ENCODE peak calls at places on chromosomes 16 and 17, in five cellular contexts. Z, T, H, B and G are unnamed samples.

GRCh38 chr16:56279132-56279531 is 87.8 kb downstream of the GNAO1 start:
- DNase-seq in Z (peak; percentile 83), B (no peak), T (no peak), H (peak; percentile 35), G (no peak)

GRCh38 chr17:64460955-64461354 is 12.0 kb downstream of the MILR1 start:
- DNase-seq in T (no peak), H (no peak), Z (no peak), B (peak; percentile 51), G (no peak)

GRCh38 chr16:86202267-86202666 is 303.3 kb downstream of the IRF8 start:
- DNase-seq in B (no peak), H (no peak), Z (no peak), T (no peak), G (no peak)

GRCh38 chr17:8080208-8080798 is 7.2 kb downstream of the ALOX12B start:
- DNase-seq in B (no peak), T (no peak), Z (peak; percentile 57), H (no peak), G (no peak)

GRCh38 chr16:17467923-17468540 is 2.7 kb downstream of the XYLT1 start:
- DNase-seq in H (peak; percentile 80), T (peak; percentile 26), B (peak; percentile 51), Z (peak; percentile 81), G (peak; percentile 64)

GRCh38 chr17:72545756-72546155 is 424.9 kb downstream of the SOX9 start:
- DNase-seq in B (no peak), H (no peak), T (no peak), Z (no peak), G (no peak)

GRCh38 chr16:67431077-67431804 is at the start of gene HSD11B2:
- DNase-seq in B (no peak), T (peak; percentile 50), Z (peak; percentile 85), H (no peak), G (peak; percentile 86)

GRCh38 chr16:19771040-19771439 is 53.0 kb downstream of the IQCK start:
- DNase-seq in B (no peak), T (no peak), Z (no peak), H (no peak), G (no peak)

GRCh38 chr17:40596261-40596919 is 31.1 kb upstream of the CCR7 start:
- DNase-seq in Z (no peak), B (no peak), T (peak; percentile 86), H (no peak), G (no peak)

GRCh38 chr16:67163164-67163902 is 1.2 kb upstream of the HSF4 start:
- DNase-seq in Z (peak; percentile 78), H (no peak), B (peak; percentile 60), T (no peak), G (no peak)

DNA sequence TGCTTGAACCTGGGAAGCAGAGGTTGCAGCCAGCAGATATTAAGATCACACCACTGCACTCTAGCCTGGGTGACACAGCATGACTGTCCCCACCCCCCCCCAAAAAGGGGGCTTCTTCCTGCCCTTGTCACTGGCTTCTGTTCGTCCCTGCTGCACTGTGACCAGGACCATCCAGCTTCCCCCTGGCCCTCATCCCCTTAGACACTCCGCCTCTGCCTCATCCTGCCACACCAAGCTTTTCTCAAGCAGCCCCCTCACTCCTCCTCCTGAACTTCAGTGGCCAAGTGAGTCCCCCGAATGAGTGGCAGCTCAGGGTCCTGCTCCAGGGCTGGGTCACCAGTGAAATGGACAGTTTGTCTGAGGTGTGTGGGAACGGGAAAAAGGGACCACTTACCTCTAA is 177.3 kb downstream of the CPPED1 start:
- DNase-seq in T (no peak), B (no peak), H (no peak), Z (no peak), G (no peak)
- TF ChIP-seq POLR2A in T (no peak), B (no peak), H (no peak), Z (no peak), G (no peak)

GRCh38 chr17:36188891-36189306 is 7.7 kb downstream of the CCL3L1 start:
- DNase-seq in Z (peak; percentile 85), B (no peak), H (peak; percentile 45), T (no peak), G (no peak)

GRCh38 chr17:36185416-36185815 is 9.0 kb upstream of the TBC1D3B start:
- DNase-seq in Z (no peak), T (no peak), H (no peak), B (no peak), G (no peak)

GRCh38 chr17:36182176-36183000 is 6.0 kb upstream of the TBC1D3B start:
- DNase-seq in B (peak; percentile 34), T (no peak), Z (peak; percentile 86), H (no peak), G (peak; percentile 61)

GRCh38 chr17:36183001-36183810 is 6.8 kb upstream of the TBC1D3B start:
- DNase-seq in T (peak; percentile 68), H (peak; percentile 68), B (peak; percentile 72), Z (peak; percentile 91), G (peak; percentile 83)

GRCh38 chr17:36183811-36184765 is 7.7 kb upstream of the TBC1D3B start:
- DNase-seq in T (no peak), B (no peak), H (no peak), Z (peak; percentile 80), G (no peak)
- H3K27ac ChIP-seq in T (peak overlapping the region; percentile 91), B (peak overlapping the region; percentile 57), H (peak overlapping the region; percentile 79), Z (peak overlapping the region; percentile 82), G (peak overlapping the region; percentile 85)

GRCh38 chr16:29862884-29863668 is at the start of gene CDIPT:
- DNase-seq in B (peak; percentile 96), H (peak; percentile 95), T (peak; percentile 84), Z (peak; percentile 97), G (peak; percentile 94)
- TF ChIP-seq POLR2A in B (peak; percentile 48), H (peak; percentile 52), T (peak; percentile 55), Z (no peak), G (peak; percentile 56)

DNA sequence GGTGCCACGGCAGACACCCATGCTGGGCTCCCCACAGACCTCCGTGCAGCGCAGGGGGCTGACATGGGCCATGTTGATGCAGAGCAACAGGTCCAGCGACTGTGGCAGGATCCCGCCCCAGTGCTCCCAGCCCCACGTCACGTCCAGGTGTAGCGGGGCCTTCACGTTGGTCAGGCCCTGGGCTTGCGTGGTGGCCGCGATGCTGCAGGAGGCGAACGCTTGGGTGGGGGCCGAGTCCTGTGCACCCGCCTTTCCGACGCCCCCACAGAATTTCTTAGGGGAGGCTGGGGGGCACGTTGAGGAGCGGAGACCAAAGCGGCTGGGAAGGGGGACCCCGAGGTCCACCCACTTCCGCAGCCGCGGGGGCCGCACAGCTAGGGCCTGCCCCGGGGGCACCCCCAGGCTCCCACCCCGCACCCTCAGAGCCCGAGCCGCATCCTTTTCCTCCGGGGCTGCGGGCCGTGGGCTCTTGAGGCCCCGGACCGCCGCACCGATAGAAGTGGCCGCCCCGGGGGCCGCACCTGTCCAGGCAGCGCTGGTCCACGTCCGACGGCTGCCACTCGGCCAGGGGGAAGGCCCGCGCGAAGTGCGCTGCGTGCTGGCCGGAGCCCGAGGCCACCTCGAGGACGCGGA is 416 bp downstream of the METTL26 start:
- DNase-seq in H (no peak), Z (peak; percentile 89), B (no peak), T (no peak), G (no peak)
- H3K27ac ChIP-seq in H (peak overlapping the region; percentile 97), Z (peak overlapping the region; percentile 94), B (no peak overlapping the region), T (peak overlapping the region; percentile 91), G (no peak overlapping the region)

DNA sequence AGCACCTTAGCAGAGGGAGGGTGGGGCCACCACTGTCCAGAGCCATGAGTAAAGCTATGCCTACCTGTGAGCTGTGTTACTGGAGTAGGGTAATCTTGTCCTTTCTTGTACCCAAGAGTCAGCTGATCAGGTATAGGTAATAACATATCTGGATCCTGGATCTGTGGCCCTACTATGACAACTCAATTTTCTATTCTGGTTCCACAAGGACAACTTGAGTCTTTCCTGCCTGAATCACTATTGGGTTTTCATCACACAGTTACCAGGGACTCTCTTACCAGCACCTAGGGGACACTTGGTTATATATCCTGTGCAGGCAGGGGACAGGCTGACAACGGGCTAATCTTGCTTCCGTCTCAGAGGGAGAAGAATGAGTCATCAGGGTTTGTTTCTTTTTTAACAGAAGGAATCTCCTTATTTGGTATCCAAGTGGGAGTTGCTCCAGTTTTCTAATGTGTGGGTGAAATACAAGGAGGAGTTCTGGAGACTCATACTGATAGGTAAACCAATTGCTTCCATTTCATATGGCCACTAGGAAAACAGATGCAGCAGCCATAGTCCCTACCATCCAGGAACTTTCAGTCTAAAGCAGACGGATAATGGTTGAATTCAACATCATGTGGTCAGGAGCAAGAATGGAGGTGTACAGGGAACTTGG is 6.8 kb downstream of the ZNF267 start:
- DNase-seq in T (no peak), Z (no peak), H (no peak), B (no peak), G (no peak)
- TF ChIP-seq POLR2A in T (no peak), Z (no peak), H (no peak), B (no peak), G (no peak)

GRCh38 chr16:47481698-47482374 is 20.7 kb downstream of the PHKB start:
- DNase-seq in B (no peak), T (no peak), H (no peak), Z (no peak), G (no peak)

GRCh38 chr16:47480410-47480809 is 19.3 kb downstream of the PHKB start:
- DNase-seq in B (no peak), H (no peak), Z (no peak), T (no peak), G (no peak)

GRCh38 chr16:47473794-47474193 is 12.7 kb downstream of the PHKB start:
- DNase-seq in B (no peak), H (no peak), T (no peak), Z (no peak), G (no peak)

GRCh38 chr16:47475786-47476185 is 14.7 kb downstream of the PHKB start:
- DNase-seq in B (no peak), Z (no peak), H (no peak), T (no peak), G (no peak)

DNA sequence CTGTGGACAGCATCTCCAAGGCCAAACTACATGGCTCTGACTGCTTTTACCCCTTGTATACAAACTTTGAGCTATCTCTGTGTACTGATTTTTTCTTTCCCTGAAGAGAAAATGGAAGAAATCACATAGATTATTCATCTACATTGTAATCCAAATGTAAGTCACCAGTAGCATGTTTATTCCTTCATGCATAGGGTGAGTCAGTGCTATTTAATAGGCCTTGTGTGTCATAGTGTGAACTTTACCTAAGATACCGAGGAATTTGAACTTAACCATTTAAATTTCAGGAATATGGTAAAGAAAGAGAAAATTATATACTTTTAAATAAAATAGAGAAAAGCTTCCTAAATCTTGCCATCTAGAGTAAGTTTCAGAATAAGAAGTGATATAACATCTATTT is 16.5 kb downstream of the PHKB start:
- DNase-seq in H (no peak), B (no peak), Z (no peak), T (no peak), G (no peak)
- H3K27ac ChIP-seq in H (no peak overlapping the region), B (no peak overlapping the region), Z (no peak overlapping the region), T (no peak overlapping the region), G (no peak overlapping the region)